ENCODE peak calls at places on chromosomes 7 and 10, in six cellular contexts. One of them, this sample, is unnamed.

GRCh38 chr7:55362927-55363326 is 2.2 kb upstream of the LANCL2 start:
- DNase-seq in activated CD4-positive, CD25-positive, alpha-beta regulatory T cell: no peak
- DNase-seq in stimulated activated naive CD4-positive, alpha-beta T cell: no peak
- DNase-seq in activated T-cell treated with anti-CD3 and anti-CD28 coated beads for 1 hour: no peak
- DNase-seq in left cardiac atrium: no peak
- DNase-seq in NCI-H510A treated with DMSO at 0.1 percent for 48 hours: no peak
- DNase-seq in this sample: no peak

GRCh38 chr7:83872501-83872900 is 223.6 kb upstream of the SEMA3E start:
- DNase-seq in activated CD4-positive, CD25-positive, alpha-beta regulatory T cell: no peak
- DNase-seq in stimulated activated naive CD4-positive, alpha-beta T cell: no peak
- DNase-seq in activated T-cell treated with anti-CD3 and anti-CD28 coated beads for 1 hour: no peak
- DNase-seq in left cardiac atrium: no peak
- DNase-seq in NCI-H510A treated with DMSO at 0.1 percent for 48 hours: no peak
- DNase-seq in this sample: no peak

GRCh38 chr10:49395741-49396665 is at the start of gene DRGX:
- DNase-seq in activated CD4-positive, CD25-positive, alpha-beta regulatory T cell: no peak
- DNase-seq in stimulated activated naive CD4-positive, alpha-beta T cell: no peak
- DNase-seq in activated T-cell treated with anti-CD3 and anti-CD28 coated beads for 1 hour: no peak
- DNase-seq in left cardiac atrium: no peak
- DNase-seq in NCI-H510A treated with DMSO at 0.1 percent for 48 hours: no peak
- DNase-seq in this sample: no peak

GRCh38 chr7:19958309-19958896 is 185.0 kb upstream of the TMEM196 start:
- DNase-seq in activated CD4-positive, CD25-positive, alpha-beta regulatory T cell: no peak
- DNase-seq in stimulated activated naive CD4-positive, alpha-beta T cell: no peak
- DNase-seq in activated T-cell treated with anti-CD3 and anti-CD28 coated beads for 1 hour: no peak
- DNase-seq in left cardiac atrium: no peak
- DNase-seq in NCI-H510A treated with DMSO at 0.1 percent for 48 hours: no peak
- DNase-seq in this sample: no peak

GRCh38 chr7:80172387-80172786 is 37.8 kb downstream of the GNAI1 start:
- DNase-seq in activated CD4-positive, CD25-positive, alpha-beta regulatory T cell: no peak
- DNase-seq in stimulated activated naive CD4-positive, alpha-beta T cell: no peak
- DNase-seq in activated T-cell treated with anti-CD3 and anti-CD28 coated beads for 1 hour: no peak
- DNase-seq in left cardiac atrium: no peak
- DNase-seq in NCI-H510A treated with DMSO at 0.1 percent for 48 hours: no peak
- DNase-seq in this sample: no peak

GRCh38 chr10:75165684-75166622 is 44.6 kb upstream of the VDAC2 start:
- DNase-seq in activated CD4-positive, CD25-positive, alpha-beta regulatory T cell: no peak
- DNase-seq in stimulated activated naive CD4-positive, alpha-beta T cell: no peak
- DNase-seq in activated T-cell treated with anti-CD3 and anti-CD28 coated beads for 1 hour: no peak
- DNase-seq in left cardiac atrium: no peak
- DNase-seq in NCI-H510A treated with DMSO at 0.1 percent for 48 hours: no peak
- DNase-seq in this sample: no peak

GRCh38 chr10:46235705-46236536 is 50.9 kb upstream of the ANTXRL start:
- DNase-seq in activated CD4-positive, CD25-positive, alpha-beta regulatory T cell: no peak
- DNase-seq in stimulated activated naive CD4-positive, alpha-beta T cell: no peak
- DNase-seq in activated T-cell treated with anti-CD3 and anti-CD28 coated beads for 1 hour: no peak
- DNase-seq in left cardiac atrium: no peak
- DNase-seq in NCI-H510A treated with DMSO at 0.1 percent for 48 hours: no peak
- DNase-seq in this sample: no peak

GRCh38 chr7:99352247-99352646 is 22.3 kb upstream of the ARPC1B start:
- DNase-seq in activated CD4-positive, CD25-positive, alpha-beta regulatory T cell: no peak
- DNase-seq in stimulated activated naive CD4-positive, alpha-beta T cell: no peak
- DNase-seq in activated T-cell treated with anti-CD3 and anti-CD28 coated beads for 1 hour: no peak
- DNase-seq in left cardiac atrium: no peak
- DNase-seq in NCI-H510A treated with DMSO at 0.1 percent for 48 hours: no peak
- DNase-seq in this sample: no peak

GRCh38 chr7:151954866-151955820 is 1.1 kb upstream of the GALNTL5 start:
- DNase-seq in activated CD4-positive, CD25-positive, alpha-beta regulatory T cell: no peak
- DNase-seq in stimulated activated naive CD4-positive, alpha-beta T cell: no peak
- DNase-seq in activated T-cell treated with anti-CD3 and anti-CD28 coated beads for 1 hour: no peak
- DNase-seq in left cardiac atrium: peak
- DNase-seq in NCI-H510A treated with DMSO at 0.1 percent for 48 hours: no peak
- DNase-seq in this sample: no peak

GRCh38 chr7:145053781-145054180 is 217.9 kb upstream of the TPK1 start:
- DNase-seq in activated CD4-positive, CD25-positive, alpha-beta regulatory T cell: no peak
- DNase-seq in stimulated activated naive CD4-positive, alpha-beta T cell: no peak
- DNase-seq in activated T-cell treated with anti-CD3 and anti-CD28 coated beads for 1 hour: no peak
- DNase-seq in left cardiac atrium: no peak
- DNase-seq in NCI-H510A treated with DMSO at 0.1 percent for 48 hours: no peak
- DNase-seq in this sample: no peak

GRCh38 chr10:14126697-14127440 is 203.9 kb downstream of the FRMD4A start:
- DNase-seq in activated CD4-positive, CD25-positive, alpha-beta regulatory T cell: no peak
- DNase-seq in stimulated activated naive CD4-positive, alpha-beta T cell: no peak
- DNase-seq in activated T-cell treated with anti-CD3 and anti-CD28 coated beads for 1 hour: no peak
- DNase-seq in left cardiac atrium: no peak
- DNase-seq in NCI-H510A treated with DMSO at 0.1 percent for 48 hours: no peak
- DNase-seq in this sample: no peak

GRCh38 chr10:47020491-47020890 is 109.3 kb downstream of the PTPN20 start:
- DNase-seq in activated CD4-positive, CD25-positive, alpha-beta regulatory T cell: no peak
- DNase-seq in stimulated activated naive CD4-positive, alpha-beta T cell: no peak
- DNase-seq in activated T-cell treated with anti-CD3 and anti-CD28 coated beads for 1 hour: no peak
- DNase-seq in left cardiac atrium: peak
- DNase-seq in NCI-H510A treated with DMSO at 0.1 percent for 48 hours: no peak
- DNase-seq in this sample: no peak

GRCh38 chr7:131010714-131011436 is 276.9 kb upstream of the KLF14 start:
- DNase-seq in activated CD4-positive, CD25-positive, alpha-beta regulatory T cell: no peak
- DNase-seq in stimulated activated naive CD4-positive, alpha-beta T cell: no peak
- DNase-seq in activated T-cell treated with anti-CD3 and anti-CD28 coated beads for 1 hour: no peak
- DNase-seq in left cardiac atrium: no peak
- DNase-seq in NCI-H510A treated with DMSO at 0.1 percent for 48 hours: no peak
- DNase-seq in this sample: no peak

GRCh38 chr10:131371571-131371970 is 60.0 kb upstream of the TCERG1L start:
- DNase-seq in activated CD4-positive, CD25-positive, alpha-beta regulatory T cell: no peak
- DNase-seq in stimulated activated naive CD4-positive, alpha-beta T cell: no peak
- DNase-seq in activated T-cell treated with anti-CD3 and anti-CD28 coated beads for 1 hour: no peak
- DNase-seq in left cardiac atrium: no peak
- DNase-seq in NCI-H510A treated with DMSO at 0.1 percent for 48 hours: peak
- DNase-seq in this sample: no peak

GRCh38 chr10:76251773-76252617 is 820.6 kb downstream of the LRMDA start:
- DNase-seq in activated CD4-positive, CD25-positive, alpha-beta regulatory T cell: no peak
- DNase-seq in stimulated activated naive CD4-positive, alpha-beta T cell: no peak
- DNase-seq in activated T-cell treated with anti-CD3 and anti-CD28 coated beads for 1 hour: no peak
- DNase-seq in left cardiac atrium: no peak
- DNase-seq in NCI-H510A treated with DMSO at 0.1 percent for 48 hours: no peak
- DNase-seq in this sample: no peak

GRCh38 chr7:157139142-157140117 is 704 bp downstream of the UBE3C start:
- DNase-seq in activated CD4-positive, CD25-positive, alpha-beta regulatory T cell: peak
- DNase-seq in stimulated activated naive CD4-positive, alpha-beta T cell: peak
- DNase-seq in activated T-cell treated with anti-CD3 and anti-CD28 coated beads for 1 hour: peak
- DNase-seq in left cardiac atrium: peak
- DNase-seq in NCI-H510A treated with DMSO at 0.1 percent for 48 hours: no peak
- DNase-seq in this sample: no peak

GRCh38 chr7:140640727-140641531 is at the start of gene DENND2A:
- DNase-seq in activated CD4-positive, CD25-positive, alpha-beta regulatory T cell: no peak
- DNase-seq in stimulated activated naive CD4-positive, alpha-beta T cell: no peak
- DNase-seq in activated T-cell treated with anti-CD3 and anti-CD28 coated beads for 1 hour: no peak
- DNase-seq in left cardiac atrium: peak
- DNase-seq in NCI-H510A treated with DMSO at 0.1 percent for 48 hours: peak
- DNase-seq in this sample: no peak

GRCh38 chr7:134210227-134210626 is 83.1 kb downstream of the LRGUK start:
- DNase-seq in activated CD4-positive, CD25-positive, alpha-beta regulatory T cell: no peak
- DNase-seq in stimulated activated naive CD4-positive, alpha-beta T cell: no peak
- DNase-seq in activated T-cell treated with anti-CD3 and anti-CD28 coated beads for 1 hour: no peak
- DNase-seq in left cardiac atrium: no peak
- DNase-seq in NCI-H510A treated with DMSO at 0.1 percent for 48 hours: no peak
- DNase-seq in this sample: no peak

GRCh38 chr7:148723166-148723559 is 24.5 kb downstream of the CUL1 start:
- DNase-seq in activated CD4-positive, CD25-positive, alpha-beta regulatory T cell: no peak
- DNase-seq in stimulated activated naive CD4-positive, alpha-beta T cell: no peak
- DNase-seq in activated T-cell treated with anti-CD3 and anti-CD28 coated beads for 1 hour: no peak
- DNase-seq in left cardiac atrium: no peak
- DNase-seq in NCI-H510A treated with DMSO at 0.1 percent for 48 hours: no peak
- DNase-seq in this sample: no peak

GRCh38 chr10:122199070-122199469 is 72.0 kb upstream of the BTBD16 start:
- DNase-seq in activated CD4-positive, CD25-positive, alpha-beta regulatory T cell: no peak
- DNase-seq in stimulated activated naive CD4-positive, alpha-beta T cell: no peak
- DNase-seq in activated T-cell treated with anti-CD3 and anti-CD28 coated beads for 1 hour: no peak
- DNase-seq in left cardiac atrium: peak
- DNase-seq in NCI-H510A treated with DMSO at 0.1 percent for 48 hours: peak
- DNase-seq in this sample: no peak

GRCh38 chr7:55502209-55502608 is 70.1 kb downstream of the VOPP1 start:
- DNase-seq in activated CD4-positive, CD25-positive, alpha-beta regulatory T cell: no peak
- DNase-seq in stimulated activated naive CD4-positive, alpha-beta T cell: no peak
- DNase-seq in activated T-cell treated with anti-CD3 and anti-CD28 coated beads for 1 hour: no peak
- DNase-seq in left cardiac atrium: no peak
- DNase-seq in NCI-H510A treated with DMSO at 0.1 percent for 48 hours: no peak
- DNase-seq in this sample: no peak

GRCh38 chr10:24962998-24963397 is 10.6 kb upstream of the PRTFDC1 start:
- DNase-seq in activated CD4-positive, CD25-positive, alpha-beta regulatory T cell: no peak
- DNase-seq in stimulated activated naive CD4-positive, alpha-beta T cell: no peak
- DNase-seq in activated T-cell treated with anti-CD3 and anti-CD28 coated beads for 1 hour: no peak
- DNase-seq in left cardiac atrium: no peak
- DNase-seq in NCI-H510A treated with DMSO at 0.1 percent for 48 hours: no peak
- DNase-seq in this sample: no peak

GRCh38 chr10:66835400-66835799 is 90.4 kb upstream of the LRRTM3 start:
- DNase-seq in activated CD4-positive, CD25-positive, alpha-beta regulatory T cell: no peak
- DNase-seq in stimulated activated naive CD4-positive, alpha-beta T cell: no peak
- DNase-seq in activated T-cell treated with anti-CD3 and anti-CD28 coated beads for 1 hour: no peak
- DNase-seq in left cardiac atrium: no peak
- DNase-seq in NCI-H510A treated with DMSO at 0.1 percent for 48 hours: no peak
- DNase-seq in this sample: no peak

GRCh38 chr7:155713382-155713781 is 68.9 kb downstream of the RBM33 start:
- DNase-seq in activated CD4-positive, CD25-positive, alpha-beta regulatory T cell: no peak
- DNase-seq in stimulated activated naive CD4-positive, alpha-beta T cell: no peak
- DNase-seq in activated T-cell treated with anti-CD3 and anti-CD28 coated beads for 1 hour: no peak
- DNase-seq in left cardiac atrium: no peak
- DNase-seq in NCI-H510A treated with DMSO at 0.1 percent for 48 hours: no peak
- DNase-seq in this sample: no peak

GRCh38 chr7:117875566-117875965 is 2.3 kb upstream of the CTTNBP2 start:
- DNase-seq in activated CD4-positive, CD25-positive, alpha-beta regulatory T cell: no peak
- DNase-seq in stimulated activated naive CD4-positive, alpha-beta T cell: no peak
- DNase-seq in activated T-cell treated with anti-CD3 and anti-CD28 coated beads for 1 hour: no peak
- DNase-seq in left cardiac atrium: no peak
- DNase-seq in NCI-H510A treated with DMSO at 0.1 percent for 48 hours: peak
- DNase-seq in this sample: no peak

GRCh38 chr10:131630772-131631258 is 270.0 kb upstream of the PPP2R2D start:
- DNase-seq in activated CD4-positive, CD25-positive, alpha-beta regulatory T cell: no peak
- DNase-seq in stimulated activated naive CD4-positive, alpha-beta T cell: no peak
- DNase-seq in activated T-cell treated with anti-CD3 and anti-CD28 coated beads for 1 hour: no peak
- DNase-seq in left cardiac atrium: no peak
- DNase-seq in NCI-H510A treated with DMSO at 0.1 percent for 48 hours: no peak
- DNase-seq in this sample: no peak

GRCh38 chr10:60258429-60258797 is 131.3 kb downstream of the ANK3 start:
- DNase-seq in activated CD4-positive, CD25-positive, alpha-beta regulatory T cell: no peak
- DNase-seq in stimulated activated naive CD4-positive, alpha-beta T cell: no peak
- DNase-seq in activated T-cell treated with anti-CD3 and anti-CD28 coated beads for 1 hour: no peak
- DNase-seq in left cardiac atrium: no peak
- DNase-seq in NCI-H510A treated with DMSO at 0.1 percent for 48 hours: peak
- DNase-seq in this sample: no peak

GRCh38 chr10:79321951-79322350 is 25.3 kb upstream of the PPIF start:
- DNase-seq in activated CD4-positive, CD25-positive, alpha-beta regulatory T cell: no peak
- DNase-seq in stimulated activated naive CD4-positive, alpha-beta T cell: no peak
- DNase-seq in activated T-cell treated with anti-CD3 and anti-CD28 coated beads for 1 hour: no peak
- DNase-seq in left cardiac atrium: no peak
- DNase-seq in NCI-H510A treated with DMSO at 0.1 percent for 48 hours: no peak
- DNase-seq in this sample: no peak

GRCh38 chr7:44867073-44867990 is 18.0 kb downstream of the PURB start:
- DNase-seq in activated CD4-positive, CD25-positive, alpha-beta regulatory T cell: no peak
- DNase-seq in stimulated activated naive CD4-positive, alpha-beta T cell: no peak
- DNase-seq in activated T-cell treated with anti-CD3 and anti-CD28 coated beads for 1 hour: no peak
- DNase-seq in left cardiac atrium: no peak
- DNase-seq in NCI-H510A treated with DMSO at 0.1 percent for 48 hours: no peak
- DNase-seq in this sample: no peak

GRCh38 chr7:129298268-129298893 is 73.6 kb downstream of the AHCYL2 start:
- DNase-seq in activated CD4-positive, CD25-positive, alpha-beta regulatory T cell: peak
- DNase-seq in stimulated activated naive CD4-positive, alpha-beta T cell: peak
- DNase-seq in activated T-cell treated with anti-CD3 and anti-CD28 coated beads for 1 hour: peak
- DNase-seq in left cardiac atrium: peak
- DNase-seq in NCI-H510A treated with DMSO at 0.1 percent for 48 hours: peak
- DNase-seq in this sample: peak

GRCh38 chr7:29771081-29771832 is 35.1 kb upstream of the WIPF3 start:
- DNase-seq in activated CD4-positive, CD25-positive, alpha-beta regulatory T cell: no peak
- DNase-seq in stimulated activated naive CD4-positive, alpha-beta T cell: no peak
- DNase-seq in activated T-cell treated with anti-CD3 and anti-CD28 coated beads for 1 hour: no peak
- DNase-seq in left cardiac atrium: no peak
- DNase-seq in NCI-H510A treated with DMSO at 0.1 percent for 48 hours: no peak
- DNase-seq in this sample: no peak

GRCh38 chr7:151588982-151589381 is 69.3 kb upstream of the RHEB start:
- DNase-seq in activated CD4-positive, CD25-positive, alpha-beta regulatory T cell: no peak
- DNase-seq in stimulated activated naive CD4-positive, alpha-beta T cell: no peak
- DNase-seq in activated T-cell treated with anti-CD3 and anti-CD28 coated beads for 1 hour: no peak
- DNase-seq in left cardiac atrium: no peak
- DNase-seq in NCI-H510A treated with DMSO at 0.1 percent for 48 hours: no peak
- DNase-seq in this sample: no peak

GRCh38 chr7:64101126-64101942 is 56.1 kb downstream of the ZNF727 start:
- DNase-seq in activated CD4-positive, CD25-positive, alpha-beta regulatory T cell: no peak
- DNase-seq in stimulated activated naive CD4-positive, alpha-beta T cell: no peak
- DNase-seq in activated T-cell treated with anti-CD3 and anti-CD28 coated beads for 1 hour: no peak
- DNase-seq in left cardiac atrium: no peak
- DNase-seq in NCI-H510A treated with DMSO at 0.1 percent for 48 hours: no peak
- DNase-seq in this sample: no peak

GRCh38 chr10:78250313-78251040 is 216.8 kb downstream of the RPS24 start:
- DNase-seq in activated CD4-positive, CD25-positive, alpha-beta regulatory T cell: no peak
- DNase-seq in stimulated activated naive CD4-positive, alpha-beta T cell: no peak
- DNase-seq in activated T-cell treated with anti-CD3 and anti-CD28 coated beads for 1 hour: no peak
- DNase-seq in left cardiac atrium: no peak
- DNase-seq in NCI-H510A treated with DMSO at 0.1 percent for 48 hours: peak
- DNase-seq in this sample: no peak

GRCh38 chr10:132850246-132850645 is 64.3 kb upstream of the NKX6-2 start:
- DNase-seq in activated CD4-positive, CD25-positive, alpha-beta regulatory T cell: no peak
- DNase-seq in stimulated activated naive CD4-positive, alpha-beta T cell: no peak
- DNase-seq in activated T-cell treated with anti-CD3 and anti-CD28 coated beads for 1 hour: no peak
- DNase-seq in left cardiac atrium: no peak
- DNase-seq in NCI-H510A treated with DMSO at 0.1 percent for 48 hours: no peak
- DNase-seq in this sample: no peak

GRCh38 chr10:74728225-74728624 is 98.2 kb upstream of the KAT6B start:
- DNase-seq in activated CD4-positive, CD25-positive, alpha-beta regulatory T cell: no peak
- DNase-seq in stimulated activated naive CD4-positive, alpha-beta T cell: no peak
- DNase-seq in activated T-cell treated with anti-CD3 and anti-CD28 coated beads for 1 hour: no peak
- DNase-seq in left cardiac atrium: no peak
- DNase-seq in NCI-H510A treated with DMSO at 0.1 percent for 48 hours: no peak
- DNase-seq in this sample: no peak

GRCh38 chr7:130930260-130930659 is 196.3 kb upstream of the KLF14 start:
- DNase-seq in activated CD4-positive, CD25-positive, alpha-beta regulatory T cell: no peak
- DNase-seq in stimulated activated naive CD4-positive, alpha-beta T cell: peak
- DNase-seq in activated T-cell treated with anti-CD3 and anti-CD28 coated beads for 1 hour: no peak
- DNase-seq in left cardiac atrium: no peak
- DNase-seq in NCI-H510A treated with DMSO at 0.1 percent for 48 hours: no peak
- DNase-seq in this sample: no peak